ENCODE peak calls at places on chromosomes 2 and 18, in six cellular contexts. One of them, this sample, is unnamed.

GRCh38 chr18:908631-909621 is 4.3 kb downstream of the ADCYAP1 start:
- DNase-seq in upper lobe of right lung: no peak
- DNase-seq in SK-N-SH: peak; percentile 27
- DNase-seq in CD8-positive, alpha-beta T cell: no peak
- DNase-seq in GM23248: peak; percentile 6
- DNase-seq in MM.1S: no peak
- DNase-seq in this sample: no peak

GRCh38 chr2:101699191-101699938 is 1.9 kb downstream of the MAP4K4 start:
- DNase-seq in upper lobe of right lung: no peak
- DNase-seq in SK-N-SH: no peak
- DNase-seq in CD8-positive, alpha-beta T cell: peak; percentile 45
- DNase-seq in GM23248: peak; percentile 55
- DNase-seq in MM.1S: no peak
- DNase-seq in this sample: no peak

GRCh38 chr2:139122711-139123158 is 342.5 kb upstream of the NXPH2 start:
- DNase-seq in upper lobe of right lung: no peak
- DNase-seq in SK-N-SH: no peak
- DNase-seq in CD8-positive, alpha-beta T cell: no peak
- DNase-seq in GM23248: peak; percentile 58
- DNase-seq in MM.1S: no peak
- DNase-seq in this sample: no peak

GRCh38 chr2:36748166-36748565 is 51.7 kb downstream of the VIT start:
- DNase-seq in upper lobe of right lung: no peak
- DNase-seq in SK-N-SH: no peak
- DNase-seq in CD8-positive, alpha-beta T cell: no peak
- DNase-seq in GM23248: peak; percentile 50
- DNase-seq in MM.1S: no peak
- DNase-seq in this sample: no peak

GRCh38 chr18:2971741-2972552 is 41.0 kb downstream of the LPIN2 start:
- DNase-seq in upper lobe of right lung: peak; percentile 71
- DNase-seq in SK-N-SH: no peak
- DNase-seq in CD8-positive, alpha-beta T cell: peak; percentile 72
- DNase-seq in GM23248: peak; percentile 75
- DNase-seq in MM.1S: no peak
- DNase-seq in this sample: no peak

GRCh38 chr2:86807462-86808275 is 17.0 kb upstream of the CD8A start:
- DNase-seq in upper lobe of right lung: peak; percentile 74
- DNase-seq in SK-N-SH: peak; percentile 92
- DNase-seq in CD8-positive, alpha-beta T cell: peak; percentile 87
- DNase-seq in GM23248: peak; percentile 33
- DNase-seq in MM.1S: peak; percentile 73
- DNase-seq in this sample: no peak

GRCh38 chr2:118046628-118047210 is 32.8 kb upstream of the CCDC93 start:
- DNase-seq in upper lobe of right lung: no peak
- DNase-seq in SK-N-SH: peak; percentile 23
- DNase-seq in CD8-positive, alpha-beta T cell: no peak
- DNase-seq in GM23248: peak; percentile 81
- DNase-seq in MM.1S: peak; percentile 65
- DNase-seq in this sample: no peak

GRCh38 chr2:141323571-141323970 is 807.2 kb downstream of the LRP1B start:
- DNase-seq in upper lobe of right lung: no peak
- DNase-seq in SK-N-SH: no peak
- DNase-seq in CD8-positive, alpha-beta T cell: no peak
- DNase-seq in GM23248: no peak
- DNase-seq in MM.1S: no peak
- DNase-seq in this sample: no peak

GRCh38 chr18:78378983-78379382 is 600.6 kb upstream of the SALL3 start:
- DNase-seq in upper lobe of right lung: no peak
- DNase-seq in SK-N-SH: no peak
- DNase-seq in CD8-positive, alpha-beta T cell: no peak
- DNase-seq in GM23248: no peak
- DNase-seq in MM.1S: no peak
- DNase-seq in this sample: no peak

GRCh38 chr18:2526320-2526719 is 45.0 kb downstream of the METTL4 start:
- DNase-seq in upper lobe of right lung: no peak
- DNase-seq in SK-N-SH: no peak
- DNase-seq in CD8-positive, alpha-beta T cell: no peak
- DNase-seq in GM23248: no peak
- DNase-seq in MM.1S: no peak
- DNase-seq in this sample: no peak

GRCh38 chr18:54805571-54806334 is 22.5 kb upstream of the RAB27B start:
- DNase-seq in upper lobe of right lung: no peak
- DNase-seq in SK-N-SH: peak; percentile 62
- DNase-seq in CD8-positive, alpha-beta T cell: no peak
- DNase-seq in GM23248: peak; percentile 81
- DNase-seq in MM.1S: no peak
- DNase-seq in this sample: no peak

GRCh38 chr18:22280453-22280750 is 111.0 kb downstream of the GATA6 start:
- DNase-seq in upper lobe of right lung: no peak
- DNase-seq in SK-N-SH: no peak
- DNase-seq in CD8-positive, alpha-beta T cell: no peak
- DNase-seq in GM23248: peak; percentile 7
- DNase-seq in MM.1S: no peak
- DNase-seq in this sample: no peak

GRCh38 chr18:56309104-56309503 is 329.3 kb downstream of the TXNL1 start:
- DNase-seq in upper lobe of right lung: no peak
- DNase-seq in SK-N-SH: no peak
- DNase-seq in CD8-positive, alpha-beta T cell: no peak
- DNase-seq in GM23248: no peak
- DNase-seq in MM.1S: no peak
- DNase-seq in this sample: no peak

GRCh38 chr2:200378652-200379290 is 72.3 kb downstream of the SPATS2L start:
- DNase-seq in upper lobe of right lung: no peak
- DNase-seq in SK-N-SH: no peak
- DNase-seq in CD8-positive, alpha-beta T cell: no peak
- DNase-seq in GM23248: peak; percentile 48
- DNase-seq in MM.1S: no peak
- DNase-seq in this sample: no peak

GRCh38 chr18:9569178-9569577 is 45.2 kb downstream of the PPP4R1 start:
- DNase-seq in upper lobe of right lung: no peak
- DNase-seq in SK-N-SH: no peak
- DNase-seq in CD8-positive, alpha-beta T cell: no peak
- DNase-seq in GM23248: no peak
- DNase-seq in MM.1S: no peak
- DNase-seq in this sample: no peak
- H3K36me3 ChIP-seq in upper lobe of right lung: peaks cover 44% of the 10 kb centered on the region
- H3K36me3 ChIP-seq in SK-N-SH: peaks cover 51% of the 10 kb centered on the region
- H3K36me3 ChIP-seq in CD8-positive, alpha-beta T cell: peaks cover 4% of the 10 kb centered on the region
- H3K36me3 ChIP-seq in GM23248: peaks cover 50% of the 10 kb centered on the region
- H3K36me3 ChIP-seq in MM.1S: no peaks in the 10 kb centered on the region
- H3K36me3 ChIP-seq in this sample: peaks cover 98% of the 10 kb centered on the region

DNA sequence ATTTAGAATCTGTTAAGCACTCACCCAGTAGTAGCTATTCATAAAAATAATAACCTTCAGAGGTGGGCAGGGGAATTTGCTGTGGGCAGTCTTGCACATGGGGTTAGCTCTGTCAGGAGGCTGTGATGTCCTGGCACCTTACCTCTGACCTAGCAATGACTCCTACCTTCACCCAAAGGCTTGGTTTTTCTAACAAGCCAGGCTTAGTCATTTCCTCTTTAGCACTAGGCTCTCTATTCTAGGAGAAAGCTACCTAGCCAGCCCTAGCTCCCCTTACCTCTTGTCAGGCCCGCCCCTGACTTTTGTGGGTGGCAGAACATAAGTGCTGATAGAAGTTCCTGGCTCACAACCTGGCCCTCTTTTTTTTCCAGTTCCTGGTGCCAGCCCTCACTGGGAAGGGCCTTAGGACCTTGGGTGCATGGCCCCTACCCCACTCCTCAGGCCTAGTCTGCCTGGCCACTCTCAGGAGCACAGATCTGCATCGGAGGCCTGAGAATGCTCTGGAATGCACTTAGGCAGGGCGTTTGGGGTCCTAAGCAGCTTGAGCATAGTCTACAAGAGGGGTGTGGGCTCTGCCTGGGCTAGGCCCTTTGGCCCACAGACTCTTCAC is 17.7 kb downstream of the CPLX4 start:
- DNase-seq in upper lobe of right lung: no peak
- DNase-seq in SK-N-SH: no peak
- DNase-seq in CD8-positive, alpha-beta T cell: no peak
- DNase-seq in GM23248: no peak
- DNase-seq in MM.1S: peak; percentile 48
- DNase-seq in this sample: no peak
- H3K4me1 ChIP-seq in upper lobe of right lung: no peaks in the 10 kb centered on the region
- H3K4me1 ChIP-seq in SK-N-SH: no peaks in the 10 kb centered on the region
- H3K4me1 ChIP-seq in CD8-positive, alpha-beta T cell: no peaks in the 10 kb centered on the region
- H3K4me1 ChIP-seq in GM23248: no peaks in the 10 kb centered on the region
- H3K4me1 ChIP-seq in MM.1S: no peaks in the 10 kb centered on the region
- H3K4me1 ChIP-seq in this sample: no peaks in the 10 kb centered on the region

GRCh38 chr2:79857888-79858287 is 345.0 kb downstream of the CTNNA2 start:
- DNase-seq in upper lobe of right lung: no peak
- DNase-seq in SK-N-SH: no peak
- DNase-seq in CD8-positive, alpha-beta T cell: no peak
- DNase-seq in GM23248: no peak
- DNase-seq in MM.1S: no peak
- DNase-seq in this sample: no peak
- H3K27ac ChIP-seq in upper lobe of right lung: no peak overlapping the region
- H3K27ac ChIP-seq in SK-N-SH: no peak overlapping the region
- H3K27ac ChIP-seq in CD8-positive, alpha-beta T cell: no peak overlapping the region
- H3K27ac ChIP-seq in GM23248: no peak overlapping the region
- H3K27ac ChIP-seq in MM.1S: no peak overlapping the region
- H3K27ac ChIP-seq in this sample: no peak overlapping the region

GRCh38 chr18:13496691-13497281 is 229.6 kb downstream of the FAM210A start:
- DNase-seq in upper lobe of right lung: no peak
- DNase-seq in SK-N-SH: no peak
- DNase-seq in CD8-positive, alpha-beta T cell: no peak
- DNase-seq in GM23248: no peak
- DNase-seq in MM.1S: no peak
- DNase-seq in this sample: no peak

GRCh38 chr18:13493071-13493470 is 233.3 kb downstream of the FAM210A start:
- DNase-seq in upper lobe of right lung: no peak
- DNase-seq in SK-N-SH: no peak
- DNase-seq in CD8-positive, alpha-beta T cell: no peak
- DNase-seq in GM23248: no peak
- DNase-seq in MM.1S: no peak
- DNase-seq in this sample: no peak

GRCh38 chr18:13494879-13495465 is 231.4 kb downstream of the FAM210A start:
- DNase-seq in upper lobe of right lung: no peak
- DNase-seq in SK-N-SH: no peak
- DNase-seq in CD8-positive, alpha-beta T cell: no peak
- DNase-seq in GM23248: no peak
- DNase-seq in MM.1S: no peak
- DNase-seq in this sample: no peak

GRCh38 chr18:13493725-13494124 is 232.6 kb downstream of the FAM210A start:
- DNase-seq in upper lobe of right lung: no peak
- DNase-seq in SK-N-SH: no peak
- DNase-seq in CD8-positive, alpha-beta T cell: no peak
- DNase-seq in GM23248: no peak
- DNase-seq in MM.1S: no peak
- DNase-seq in this sample: no peak

DNA sequence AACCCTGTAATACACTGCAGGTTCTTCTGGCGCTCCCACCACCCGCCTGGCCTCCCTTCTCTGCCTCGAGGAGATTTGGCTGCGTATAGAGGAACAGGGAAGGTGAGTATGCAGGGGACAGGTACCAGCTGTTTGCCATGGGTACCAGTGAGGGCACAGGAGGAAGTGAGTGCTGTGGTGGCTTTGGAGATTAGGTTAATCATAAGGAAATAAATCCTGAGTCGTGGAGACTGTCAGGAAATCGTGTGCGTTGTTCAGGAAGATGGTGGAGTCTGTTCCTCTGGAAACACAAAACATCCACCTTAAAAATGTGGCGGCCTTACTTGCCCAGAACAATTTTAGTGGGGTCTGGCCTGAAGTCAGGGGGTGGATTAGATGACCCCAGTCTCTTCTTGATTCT is 230.4 kb downstream of the FAM210A start:
- DNase-seq in upper lobe of right lung: no peak
- DNase-seq in SK-N-SH: no peak
- DNase-seq in CD8-positive, alpha-beta T cell: no peak
- DNase-seq in GM23248: no peak
- DNase-seq in MM.1S: no peak
- DNase-seq in this sample: no peak
- H3K36me3 ChIP-seq in upper lobe of right lung: no peaks in the 10 kb centered on the region
- H3K36me3 ChIP-seq in SK-N-SH: no peaks in the 10 kb centered on the region
- H3K36me3 ChIP-seq in CD8-positive, alpha-beta T cell: no peaks in the 10 kb centered on the region
- H3K36me3 ChIP-seq in GM23248: no peaks in the 10 kb centered on the region
- H3K36me3 ChIP-seq in MM.1S: no peaks in the 10 kb centered on the region
- H3K36me3 ChIP-seq in this sample: no peaks in the 10 kb centered on the region

GRCh38 chr2:271917-272316 is 7.2 kb downstream of the ACP1 start:
- DNase-seq in upper lobe of right lung: no peak
- DNase-seq in SK-N-SH: no peak
- DNase-seq in CD8-positive, alpha-beta T cell: no peak
- DNase-seq in GM23248: no peak
- DNase-seq in MM.1S: no peak
- DNase-seq in this sample: no peak
- H3K4me1 ChIP-seq in upper lobe of right lung: peaks cover 10% of the 10 kb centered on the region
- H3K4me1 ChIP-seq in SK-N-SH: no peaks in the 10 kb centered on the region
- H3K4me1 ChIP-seq in CD8-positive, alpha-beta T cell: no peaks in the 10 kb centered on the region
- H3K4me1 ChIP-seq in GM23248: no peaks in the 10 kb centered on the region
- H3K4me1 ChIP-seq in MM.1S: peaks cover 10% of the 10 kb centered on the region
- H3K4me1 ChIP-seq in this sample: no peaks in the 10 kb centered on the region

DNA sequence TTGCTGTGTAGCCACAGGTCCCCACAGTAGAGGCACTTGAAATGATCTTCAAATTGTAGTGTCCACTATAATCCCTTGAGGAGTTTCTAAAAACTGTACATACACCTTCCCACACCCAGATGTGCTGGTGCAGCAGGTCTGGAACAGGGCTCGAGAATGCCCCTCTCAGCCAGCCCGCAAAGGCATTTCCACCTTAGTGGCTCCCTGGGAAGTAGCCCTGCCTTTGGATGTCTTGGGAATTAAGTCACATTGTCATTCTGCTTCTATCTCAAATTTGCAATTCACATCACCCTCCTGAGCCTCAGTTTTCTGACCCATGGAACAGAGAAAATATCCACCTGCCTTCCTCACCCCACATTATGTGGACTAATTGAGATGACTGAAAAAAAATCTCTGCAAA is 44.3 kb upstream of the TCF7L1 start:
- DNase-seq in upper lobe of right lung: no peak
- DNase-seq in SK-N-SH: no peak
- DNase-seq in CD8-positive, alpha-beta T cell: no peak
- DNase-seq in GM23248: no peak
- DNase-seq in MM.1S: no peak
- DNase-seq in this sample: no peak
- H3K27ac ChIP-seq in upper lobe of right lung: no peak overlapping the region
- H3K27ac ChIP-seq in SK-N-SH: no peak overlapping the region
- H3K27ac ChIP-seq in CD8-positive, alpha-beta T cell: no peak overlapping the region
- H3K27ac ChIP-seq in GM23248: no peak overlapping the region
- H3K27ac ChIP-seq in MM.1S: no peak overlapping the region
- H3K27ac ChIP-seq in this sample: no peak overlapping the region

GRCh38 chr2:175463639-175464310 is 282.3 kb upstream of the ATP5MC3 start:
- DNase-seq in upper lobe of right lung: no peak
- DNase-seq in SK-N-SH: no peak
- DNase-seq in CD8-positive, alpha-beta T cell: no peak
- DNase-seq in GM23248: no peak
- DNase-seq in MM.1S: no peak
- DNase-seq in this sample: no peak

GRCh38 chr2:175464311-175464670 is 282.8 kb upstream of the ATP5MC3 start:
- DNase-seq in upper lobe of right lung: no peak
- DNase-seq in SK-N-SH: no peak
- DNase-seq in CD8-positive, alpha-beta T cell: no peak
- DNase-seq in GM23248: no peak
- DNase-seq in MM.1S: no peak
- DNase-seq in this sample: no peak

GRCh38 chr2:175468699-175469098 is 287.2 kb upstream of the ATP5MC3 start:
- DNase-seq in upper lobe of right lung: no peak
- DNase-seq in SK-N-SH: no peak
- DNase-seq in CD8-positive, alpha-beta T cell: no peak
- DNase-seq in GM23248: no peak
- DNase-seq in MM.1S: no peak
- DNase-seq in this sample: no peak
- H3K36me3 ChIP-seq in upper lobe of right lung: no peaks in the 10 kb centered on the region
- H3K36me3 ChIP-seq in SK-N-SH: no peaks in the 10 kb centered on the region
- H3K36me3 ChIP-seq in CD8-positive, alpha-beta T cell: no peaks in the 10 kb centered on the region
- H3K36me3 ChIP-seq in GM23248: no peaks in the 10 kb centered on the region
- H3K36me3 ChIP-seq in MM.1S: no peaks in the 10 kb centered on the region
- H3K36me3 ChIP-seq in this sample: no peaks in the 10 kb centered on the region

GRCh38 chr2:96169868-96170507 is 24.7 kb upstream of the DUSP2 start:
- DNase-seq in upper lobe of right lung: no peak
- DNase-seq in SK-N-SH: no peak
- DNase-seq in CD8-positive, alpha-beta T cell: no peak
- DNase-seq in GM23248: no peak
- DNase-seq in MM.1S: no peak
- DNase-seq in this sample: no peak
- H3K4me1 ChIP-seq in upper lobe of right lung: no peaks in the 10 kb centered on the region
- H3K4me1 ChIP-seq in SK-N-SH: no peaks in the 10 kb centered on the region
- H3K4me1 ChIP-seq in CD8-positive, alpha-beta T cell: peaks cover 12% of the 10 kb centered on the region
- H3K4me1 ChIP-seq in GM23248: peaks cover 16% of the 10 kb centered on the region
- H3K4me1 ChIP-seq in MM.1S: no peaks in the 10 kb centered on the region
- H3K4me1 ChIP-seq in this sample: no peaks in the 10 kb centered on the region

This sample was measured in esophagus squamous epithelium.